ENCODE peak calls at places on chromosome 1, in four cellular contexts. R is dorsolateral prefrontal cortex; N is lower leg skin; G is CD8-positive, alpha-beta T cell. J is an unnamed sample.

GRCh38 chr1:19087737-19088594 is 122.1 kb downstream of the UBR4 start:
- DNase-seq in R (no peak), N (no peak), G (no peak), J (no peak)

GRCh38 chr1:195415584-195415983 is 1192.7 kb downstream of the KCNT2 start:
- DNase-seq in R (no peak), N (no peak), G (no peak), J (no peak)

GRCh38 chr1:47911892-47912291 is 85.3 kb downstream of the TRABD2B start:
- DNase-seq in R (no peak), N (no peak), G (no peak), J (no peak)

GRCh38 chr1:30085814-30086770 is 637.3 kb downstream of the MATN1 start:
- DNase-seq in R (peak), N (no peak), G (no peak), J (no peak)

GRCh38 chr1:93844262-93845045 is 34.6 kb downstream of the DNTTIP2 start:
- DNase-seq in R (no peak), N (no peak), G (peak), J (peak)

GRCh38 chr1:209802117-209802779 is 3.7 kb downstream of the IRF6 start:
- DNase-seq in R (no peak), N (no peak), G (no peak), J (no peak)

GRCh38 chr1:88661951-88662664 is 22.0 kb upstream of the PKN2 start:
- DNase-seq in R (no peak), N (no peak), G (no peak), J (no peak)

GRCh38 chr1:218164111-218164929 is 120.8 kb upstream of the RRP15 start:
- DNase-seq in R (peak), N (peak), G (no peak), J (no peak)

GRCh38 chr1:32887623-32888022 is 1.3 kb downstream of the HPCA start:
- DNase-seq in R (peak), N (no peak), G (no peak), J (no peak)

GRCh38 chr1:22350987-22351756 is 100.5 kb upstream of the ZBTB40 start:
- DNase-seq in R (no peak), N (no peak), G (no peak), J (no peak)

GRCh38 chr1:54998677-54999076 is at the start of gene BSND:
- DNase-seq in R (no peak), N (no peak), G (no peak), J (no peak)

DNA sequence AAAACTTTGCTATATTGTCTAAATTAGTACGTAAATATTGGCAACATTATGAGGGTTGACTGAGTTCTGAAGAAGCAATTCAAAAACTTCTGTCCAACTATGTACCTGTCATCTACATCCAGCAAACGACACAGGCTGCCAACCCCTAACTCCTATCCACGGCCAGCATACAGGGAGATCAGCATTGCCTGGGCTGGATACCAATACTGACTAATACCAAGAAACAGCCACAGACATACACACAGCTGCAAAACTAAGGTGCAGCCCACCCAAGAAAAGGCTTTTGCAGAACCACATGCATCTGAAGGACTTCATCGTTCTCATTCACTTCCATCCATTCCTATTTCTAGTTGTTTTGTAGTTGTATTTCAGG is 2.0 kb downstream of the KIAA0319L start:
- DNase-seq in R (no peak), N (no peak), G (no peak), J (no peak)
- H3K4me3 ChIP-seq in R (peak), N (no peak), G (no peak), J (no peak)

DNA sequence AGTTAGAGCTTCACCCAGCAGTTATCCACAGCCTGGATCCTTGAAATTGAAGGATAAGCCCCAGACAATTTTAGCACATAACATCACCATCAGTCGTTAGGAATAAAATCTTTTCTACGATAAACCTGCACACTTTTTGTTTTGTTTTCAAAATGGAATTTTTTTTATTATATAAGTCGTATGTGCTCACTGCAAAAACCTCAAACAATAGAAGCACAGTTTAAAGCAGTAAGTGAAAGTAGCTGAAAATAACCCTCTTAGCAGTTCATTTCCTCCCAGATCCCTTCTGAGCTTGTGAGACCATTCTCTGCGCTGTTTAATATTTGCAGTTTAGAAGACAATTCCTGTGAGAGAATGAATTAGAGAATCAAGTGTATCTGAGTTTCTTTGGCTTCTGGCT is 38.3 kb downstream of the ELK4 start:
- DNase-seq in R (no peak), N (no peak), G (no peak), J (no peak)
- H3K4me3 ChIP-seq in R (no peak), N (no peak), G (peak), J (no peak)

DNA sequence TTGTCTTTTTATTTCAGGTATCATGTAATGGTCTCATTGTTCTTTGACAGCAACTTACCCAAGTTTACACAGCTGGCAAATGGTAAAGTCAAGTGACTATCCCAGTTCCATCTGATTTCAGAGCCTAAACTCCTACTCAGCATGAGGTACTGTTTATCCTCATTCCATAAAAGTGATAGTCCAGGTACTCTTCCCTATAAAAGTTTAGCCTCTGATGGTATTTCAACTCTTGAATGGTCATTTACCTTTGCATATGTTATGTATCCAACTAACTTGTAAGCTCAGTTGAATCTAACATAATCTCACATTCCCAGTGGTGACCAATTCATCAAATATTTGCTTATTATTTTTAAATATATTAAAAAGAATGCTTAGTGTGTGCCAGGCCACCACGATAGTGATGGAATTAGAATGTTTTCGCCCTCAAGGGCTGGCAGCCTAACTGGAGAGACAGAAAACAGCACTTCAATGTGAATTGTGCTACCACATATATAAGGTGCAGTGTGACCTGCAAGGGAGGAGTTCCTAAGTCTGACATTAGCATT is 307.1 kb downstream of the CTH start:
- DNase-seq in R (no peak), N (no peak), G (no peak), J (no peak)
- H3K4me3 ChIP-seq in R (no peak), N (no peak), G (no peak), J (no peak)

GRCh38 chr1:234212764-234213406 is 160.4 kb upstream of the COA6 start:
- DNase-seq in R (no peak), N (no peak), G (no peak), J (no peak)

GRCh38 chr1:234214129-234214910 is 158.9 kb upstream of the COA6 start:
- DNase-seq in R (peak), N (no peak), G (no peak), J (no peak)

GRCh38 chr1:234216116-234216703 is 157.0 kb upstream of the COA6 start:
- DNase-seq in R (no peak), N (no peak), G (no peak), J (no peak)

GRCh38 chr1:234214911-234215892 is 158.1 kb upstream of the COA6 start:
- DNase-seq in R (no peak), N (no peak), G (no peak), J (no peak)

GRCh38 chr1:234213576-234214128 is 159.6 kb upstream of the COA6 start:
- DNase-seq in R (no peak), N (no peak), G (no peak), J (no peak)
- H3K4me3 ChIP-seq in R (peak), N (no peak), G (no peak), J (peak)

GRCh38 chr1:151104630-151105029 is 34.1 kb downstream of the GABPB2 start:
- DNase-seq in R (no peak), N (no peak), G (no peak), J (no peak)
- H3K4me3 ChIP-seq in R (no peak), N (no peak), G (no peak), J (no peak)

GRCh38 chr1:234769284-234769998 is 159.5 kb upstream of the IRF2BP2 start:
- DNase-seq in R (no peak), N (peak), G (no peak), J (no peak)

GRCh38 chr1:234768171-234768568 is 158.2 kb upstream of the IRF2BP2 start:
- DNase-seq in R (no peak), N (peak), G (no peak), J (no peak)

GRCh38 chr1:234770924-234771540 is 161.1 kb upstream of the IRF2BP2 start:
- DNase-seq in R (no peak), N (peak), G (no peak), J (no peak)

GRCh38 chr1:234770031-234770795 is 160.2 kb upstream of the IRF2BP2 start:
- DNase-seq in R (no peak), N (peak), G (no peak), J (no peak)

DNA sequence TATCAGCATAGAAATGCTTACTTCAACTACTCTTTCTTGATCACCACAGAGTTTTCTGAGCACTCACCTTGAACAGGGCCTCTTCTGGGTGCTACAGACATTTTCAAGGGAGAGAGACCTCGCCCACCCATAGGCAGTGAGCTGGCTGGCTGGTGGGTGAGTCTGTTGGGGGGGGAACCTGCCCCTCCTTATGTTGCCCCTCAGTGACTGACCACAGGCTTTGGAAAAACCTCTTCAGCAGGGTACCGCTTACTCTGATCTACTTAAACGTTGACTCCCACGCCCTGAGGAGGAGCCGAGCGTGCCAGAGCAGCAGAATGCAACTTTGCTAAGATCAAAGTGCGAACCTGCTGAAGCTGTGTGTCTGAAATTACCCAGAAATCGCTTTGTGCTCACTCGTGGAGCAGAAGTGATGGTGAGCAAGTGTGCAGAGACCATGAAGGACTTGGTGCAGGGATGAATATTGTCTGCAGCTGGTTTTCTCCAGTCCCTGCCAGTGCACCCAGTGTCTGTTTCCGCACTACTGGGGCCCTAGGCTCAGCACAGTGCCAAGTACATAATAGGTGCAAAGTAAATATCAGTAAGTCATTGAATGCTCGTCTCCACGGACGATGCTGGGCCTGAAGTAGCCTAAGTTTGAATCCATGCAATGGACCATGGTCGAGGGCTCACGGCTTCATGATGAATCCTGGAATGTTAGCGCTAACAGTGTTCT is 158.7 kb upstream of the IRF2BP2 start:
- DNase-seq in R (no peak), N (peak), G (peak), J (no peak)
- H3K4me3 ChIP-seq in R (no peak), N (no peak), G (peak), J (no peak)

DNA sequence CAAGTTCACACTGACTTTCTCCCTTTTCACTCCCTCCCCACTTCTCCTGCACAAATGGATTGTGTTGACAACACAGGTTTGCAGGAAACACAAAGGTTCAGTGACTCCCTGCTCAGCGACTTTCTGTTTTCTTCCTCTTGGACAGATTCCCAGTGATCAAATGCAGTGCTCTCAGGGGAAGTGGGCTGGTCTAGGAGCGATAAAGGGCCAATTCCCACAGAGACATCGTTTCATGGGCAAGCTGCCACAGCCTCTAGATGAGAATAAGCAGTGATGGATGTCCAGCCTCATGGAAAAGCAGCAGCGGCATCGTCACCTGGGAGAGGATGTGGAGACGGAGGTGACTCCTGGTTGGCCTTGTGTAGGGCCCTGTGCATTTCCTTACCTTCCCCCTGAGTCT is 30.6 kb downstream of the FYB2 start:
- DNase-seq in R (no peak), N (no peak), G (no peak), J (no peak)
- H3K4me3 ChIP-seq in R (no peak), N (no peak), G (no peak), J (no peak)

GRCh38 chr1:202708456-202709275 is 1.6 kb downstream of the SYT2 start:
- DNase-seq in R (no peak), N (peak), G (no peak), J (no peak)

GRCh38 chr1:202710070-202711025 is at the start of gene SYT2:
- DNase-seq in R (no peak), N (peak), G (no peak), J (no peak)

GRCh38 chr1:202706851-202707250 is 3.4 kb downstream of the SYT2 start:
- DNase-seq in R (no peak), N (no peak), G (no peak), J (no peak)

GRCh38 chr1:202711949-202712635 is 1.8 kb upstream of the SYT2 start:
- DNase-seq in R (no peak), N (peak), G (no peak), J (no peak)

GRCh38 chr1:202709276-202710041 is 795 bp downstream of the SYT2 start:
- DNase-seq in R (no peak), N (peak), G (no peak), J (no peak)
- H3K4me3 ChIP-seq in R (peak), N (no peak), G (no peak), J (no peak)

J was measured in effector memory CD4-positive, alpha-beta T cell.